ENCODE peak calls at places on chromosome 10, in four cellular contexts. P is GM12878, Q is HEK293T, M is HepG2. C is an unnamed sample.

GRCh38 chr10:83880252-83880791 is 259.0 kb upstream of the GHITM start:
- DNase-seq in M (no peak), P (no peak), Q (no peak), C (no peak)

GRCh38 chr10:132446661-132447445 is 49.9 kb downstream of the PWWP2B start:
- DNase-seq in M (peak), Q (no peak), P (peak), C (no peak)

GRCh38 chr10:133166504-133166827 is 6.4 kb downstream of the KNDC1 start:
- DNase-seq in P (no peak), M (no peak), Q (no peak), C (no peak)

GRCh38 chr10:119896061-119896655 is 3.6 kb downstream of the SEC23IP start:
- DNase-seq in P (no peak), Q (no peak), M (peak), C (no peak)

GRCh38 chr10:31754803-31755624 is 173.6 kb downstream of the ARHGAP12 start:
- DNase-seq in Q (no peak), P (no peak), M (peak), C (no peak)

GRCh38 chr10:116961305-116962251 is 43.4 kb downstream of the SHTN1 start:
- DNase-seq in Q (peak), P (no peak), M (no peak), C (no peak)

GRCh38 chr10:117933036-117933435 is 113.7 kb downstream of the RAB11FIP2 start:
- DNase-seq in Q (no peak), P (no peak), M (no peak), C (no peak)

GRCh38 chr10:89535185-89536012 is at the start of gene SLC16A12:
- DNase-seq in P (no peak), M (no peak), Q (peak), C (no peak)

GRCh38 chr10:28343987-28344895 is 41.4 kb upstream of the MPP7 start:
- DNase-seq in P (no peak), Q (no peak), M (peak), C (no peak)

GRCh38 chr10:67519434-67519833 is 176.6 kb downstream of the CTNNA3 start:
- DNase-seq in M (no peak), P (no peak), Q (no peak), C (no peak)

GRCh38 chr10:26855186-26855585 is 5.6 kb downstream of the ABI1 start:
- DNase-seq in P (no peak), M (no peak), Q (no peak), C (no peak)

GRCh38 chr10:110368002-110368401 is 63.3 kb upstream of the SMNDC1 start:
- DNase-seq in P (no peak), Q (no peak), M (no peak), C (no peak)

GRCh38 chr10:74949434-74949833 is 123.0 kb downstream of the KAT6B start:
- DNase-seq in P (no peak), M (no peak), Q (no peak), C (no peak)

GRCh38 chr10:31526681-31527080 is 207.7 kb downstream of the ZEB1 start:
- DNase-seq in P (no peak), Q (no peak), M (no peak), C (no peak)

GRCh38 chr10:112658900-112659328 is 211.9 kb downstream of the VTI1A start:
- DNase-seq in M (peak), P (no peak), Q (no peak), C (no peak)

GRCh38 chr10:93560541-93560940 is 5.9 kb upstream of the FFAR4 start:
- DNase-seq in P (no peak), Q (no peak), M (no peak), C (no peak)

GRCh38 chr10:100872034-100872791 is 40.5 kb upstream of the SLF2 start:
- DNase-seq in P (no peak), M (no peak), Q (peak), C (peak)

GRCh38 chr10:106500585-106501525 is 663.7 kb downstream of the SORCS1 start:
- DNase-seq in M (no peak), P (no peak), Q (no peak), C (peak)

GRCh38 chr10:43227911-43228782 is 38.7 kb downstream of the RASGEF1A start:
- DNase-seq in Q (no peak), M (no peak), P (no peak), C (no peak)

GRCh38 chr10:46270086-46270811 is 16.5 kb upstream of the ANTXRL start:
- DNase-seq in P (no peak), M (no peak), Q (no peak), C (no peak)

GRCh38 chr10:102546606-102547310 is 43.0 kb downstream of the SUFU start:
- DNase-seq in Q (no peak), M (no peak), P (no peak), C (no peak)

DNA sequence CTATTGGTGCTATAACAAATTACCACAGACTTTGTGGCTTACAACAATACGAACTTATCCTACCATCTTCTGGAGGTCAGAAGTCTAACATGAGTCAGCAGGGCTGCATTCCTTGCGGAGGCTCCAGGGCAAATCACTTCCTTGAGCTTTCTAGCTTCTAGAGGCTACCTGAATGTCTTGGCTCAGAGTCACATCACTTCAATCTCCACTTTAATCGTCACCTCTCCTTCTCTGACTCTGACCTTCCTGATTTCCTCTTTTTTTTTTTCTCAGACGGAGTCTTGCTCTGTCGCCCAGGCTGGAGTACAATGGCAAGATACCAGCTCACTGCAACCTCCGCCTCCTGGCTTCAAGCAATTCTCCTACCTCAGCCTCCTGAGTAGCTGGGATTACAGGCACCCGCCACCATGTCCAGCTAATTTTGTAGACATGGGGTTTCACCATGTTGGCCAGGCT is 44.6 kb upstream of the ANAPC16 start:
- DNase-seq in Q (no peak), P (no peak), M (peak), C (peak)
- TF ChIP-seq SUZ12 in Q (no peak), P (no peak), M (no peak), C (no peak)

DNA sequence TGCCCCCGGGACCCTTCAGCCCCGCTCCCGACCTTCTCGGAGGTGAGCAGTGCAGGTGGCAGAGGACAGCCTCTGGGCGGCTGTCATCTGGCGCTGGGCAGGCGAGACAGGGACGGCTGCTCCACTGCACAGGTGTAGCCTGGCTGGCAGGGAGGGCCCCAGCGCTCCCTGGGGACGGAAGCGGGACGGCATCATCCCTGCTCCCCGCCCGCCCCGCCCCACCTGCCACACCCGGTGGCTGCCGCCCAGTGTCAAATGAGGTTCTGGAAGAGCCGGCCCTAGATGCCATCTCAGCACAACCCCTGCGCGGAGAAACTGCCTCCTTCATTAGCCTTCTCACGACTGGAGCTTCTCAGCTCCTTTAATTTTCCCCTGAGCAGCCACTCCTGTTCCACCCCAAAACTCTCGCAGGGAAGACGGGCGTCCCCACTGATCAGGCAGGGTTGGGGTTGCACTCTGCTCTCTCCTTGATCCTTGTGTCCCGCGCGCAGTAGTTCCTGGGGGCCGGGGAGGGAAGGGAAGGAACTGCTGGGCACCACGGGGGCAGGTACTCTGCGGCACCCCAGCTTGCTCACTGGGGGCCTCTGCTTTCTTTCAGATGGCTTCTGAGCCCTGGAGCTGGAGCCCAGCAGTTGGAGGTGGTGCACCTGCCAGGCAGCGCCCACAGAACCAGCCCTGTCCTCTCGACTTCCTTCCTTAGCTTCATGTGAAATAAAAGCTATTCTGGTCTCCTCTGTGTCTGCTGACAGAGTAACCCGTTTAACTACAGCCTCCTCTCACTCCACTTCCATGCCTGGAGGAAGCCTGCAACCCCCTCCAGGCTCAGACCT is 12.0 kb downstream of the PLAC9 start:
- DNase-seq in P (no peak), Q (no peak), M (no peak), C (no peak)
- TF ChIP-seq SUZ12 in P (no peak), Q (no peak), M (no peak), C (no peak)

GRCh38 chr10:63664341-63664885 is 143.2 kb downstream of the REEP3 start:
- DNase-seq in M (no peak), P (no peak), Q (no peak), C (no peak)
- TF ChIP-seq SUZ12 in M (no peak), P (no peak), Q (no peak), C (no peak)

GRCh38 chr10:52645435-52645776 is 127.2 kb downstream of the MBL2 start:
- DNase-seq in M (no peak), Q (no peak), P (no peak), C (no peak)

GRCh38 chr10:52642208-52642607 is 130.4 kb downstream of the MBL2 start:
- DNase-seq in Q (no peak), P (no peak), M (peak), C (no peak)

GRCh38 chr10:52649471-52649870 is 123.1 kb downstream of the MBL2 start:
- DNase-seq in M (no peak), P (no peak), Q (no peak), C (no peak)

GRCh38 chr10:52639652-52640051 is 132.9 kb downstream of the MBL2 start:
- DNase-seq in P (no peak), Q (no peak), M (no peak), C (no peak)

DNA sequence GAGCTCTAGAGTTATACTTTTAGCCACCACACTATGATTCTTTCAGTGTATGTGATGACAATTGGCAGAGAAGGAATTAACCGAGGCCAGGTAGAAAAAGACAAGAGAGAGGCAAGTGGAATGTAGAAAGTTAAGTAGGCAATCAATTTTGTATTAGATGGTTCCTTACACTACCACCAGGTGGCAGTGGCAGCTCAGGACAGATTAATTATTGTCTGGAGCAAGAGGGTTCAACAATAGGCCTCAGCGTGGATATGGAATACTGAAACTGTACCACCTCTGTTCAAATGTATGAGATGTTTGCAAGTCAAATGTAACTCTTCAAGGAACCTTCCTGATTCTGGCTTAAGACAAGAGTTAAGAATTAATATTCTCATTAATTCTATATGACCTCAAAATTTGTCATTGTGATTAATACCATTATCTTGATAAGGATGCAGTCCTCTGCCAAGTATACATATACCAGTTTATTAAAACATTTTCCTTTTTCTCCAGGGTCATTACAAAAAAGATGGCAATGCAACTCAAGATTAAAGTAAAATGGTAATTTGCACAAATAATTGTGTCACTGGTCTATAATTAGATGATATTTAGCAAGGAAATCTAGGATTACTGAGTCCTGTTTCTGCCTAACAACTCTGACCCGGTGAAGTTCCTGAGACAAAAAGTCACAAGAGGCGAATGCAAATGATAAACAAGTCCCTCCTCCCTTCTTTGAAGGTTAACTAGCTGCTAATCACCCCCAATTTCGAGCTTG is 127.7 kb downstream of the MBL2 start:
- DNase-seq in P (no peak), Q (peak), M (peak), C (peak)
- TF ChIP-seq SUZ12 in P (no peak), Q (no peak), M (no peak), C (no peak)

GRCh38 chr10:97079454-97079853 is 106.3 kb downstream of the SLIT1 start:
- DNase-seq in P (no peak), M (no peak), Q (no peak), C (no peak)

GRCh38 chr10:97079157-97079435 is 106.7 kb downstream of the SLIT1 start:
- DNase-seq in P (no peak), Q (no peak), M (no peak), C (no peak)

GRCh38 chr10:97080051-97080776 is 105.5 kb downstream of the SLIT1 start:
- DNase-seq in Q (no peak), M (no peak), P (no peak), C (no peak)

GRCh38 chr10:97083228-97083860 is 102.4 kb downstream of the SLIT1 start:
- DNase-seq in Q (no peak), M (no peak), P (no peak), C (no peak)

DNA sequence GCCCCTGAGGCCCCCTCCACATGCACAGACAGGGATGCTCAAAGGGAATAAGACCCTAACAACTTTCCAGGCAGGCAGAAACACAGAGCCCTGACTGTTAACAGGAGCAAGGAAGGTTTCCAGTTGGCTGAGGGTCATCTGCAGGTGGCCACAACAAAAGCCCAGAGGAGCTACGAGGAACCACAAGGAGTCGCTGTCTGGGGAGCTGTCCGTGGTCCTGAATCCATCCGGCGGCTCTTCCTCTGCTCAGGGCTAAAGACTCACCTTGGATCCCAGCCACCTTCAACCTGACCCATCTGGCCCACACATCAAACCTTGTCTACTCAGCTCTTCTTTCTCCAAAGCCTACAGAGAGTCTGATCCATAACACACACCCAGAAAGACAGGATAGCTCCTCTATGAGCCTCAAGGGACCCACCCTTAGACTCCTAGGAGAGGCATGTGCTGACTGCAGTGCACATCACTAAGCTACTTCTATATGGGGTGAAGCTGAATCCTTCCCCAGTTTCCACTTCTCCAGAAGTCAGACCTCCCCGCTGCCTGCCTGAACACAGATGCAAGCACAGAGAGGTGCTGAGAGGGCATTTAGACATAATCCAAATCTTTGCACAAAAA is 104.0 kb downstream of the SLIT1 start:
- DNase-seq in M (peak), P (no peak), Q (peak), C (peak)
- TF ChIP-seq SUZ12 in M (peak), P (no peak), Q (no peak), C (no peak)

GRCh38 chr10:18341063-18341462 is 200.8 kb downstream of the CACNB2 start:
- DNase-seq in Q (no peak), P (no peak), M (no peak), C (no peak)
- TF ChIP-seq SUZ12 in Q (no peak), P (no peak), M (no peak), C (no peak)

GRCh38 chr10:68897336-68897741 is 3.8 kb upstream of the DDX50 start:
- DNase-seq in P (no peak), M (peak), Q (peak), C (peak)
- TF ChIP-seq SUZ12 in P (no peak), M (no peak), Q (no peak), C (no peak)

DNA sequence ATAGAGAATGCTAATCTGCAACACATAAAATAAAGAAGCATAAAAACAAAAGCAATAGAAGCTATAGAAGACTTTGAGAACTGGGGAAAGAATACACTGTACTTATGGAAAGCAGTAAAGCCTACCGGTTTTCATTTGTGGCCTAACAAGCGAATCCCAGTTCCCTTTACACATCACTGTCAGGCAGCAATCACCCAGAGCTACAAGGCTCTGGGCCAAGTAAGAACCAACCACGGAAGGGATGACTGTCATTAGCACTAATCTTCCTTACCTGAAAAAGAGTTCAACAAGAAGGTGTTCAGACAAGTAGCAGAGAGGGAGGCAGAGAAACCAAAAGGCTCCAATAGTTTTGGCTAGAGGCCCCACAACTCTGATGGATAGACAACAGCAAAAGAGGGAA is 15.0 kb downstream of the CCDC6 start:
- DNase-seq in P (no peak), Q (no peak), M (no peak), C (no peak)
- TF ChIP-seq SUZ12 in P (no peak), Q (no peak), M (no peak), C (no peak)

C was measured in NT2/D1.